ENCODE peak calls at places on chromosomes 1 and 21, in nine cellular contexts. One of them, this sample, is unnamed.

GRCh38 chr21:42315296-42315891 is at the start of gene TFF3:
- DNase-seq in CD8-positive, alpha-beta T cell: no peak
- DNase-seq in heart right ventricle: no peak
- DNase-seq in K562: no peak
- DNase-seq in cardiac fibroblast: no peak
- DNase-seq in BJ: no peak
- DNase-seq in mesendoderm: no peak
- DNase-seq in CD4-positive, CD25-positive, alpha-beta regulatory T cell: no peak
- DNase-seq in SJSA1: peak
- DNase-seq in this sample: peak

GRCh38 chr1:184970691-184971161 is 3.6 kb downstream of the NIBAN1 start:
- DNase-seq in SJSA1: peak
- DNase-seq in BJ: no peak
- DNase-seq in K562: no peak
- DNase-seq in cardiac fibroblast: peak
- DNase-seq in CD4-positive, CD25-positive, alpha-beta regulatory T cell: no peak
- DNase-seq in CD8-positive, alpha-beta T cell: no peak
- DNase-seq in heart right ventricle: no peak
- DNase-seq in mesendoderm: no peak
- DNase-seq in this sample: peak

GRCh38 chr1:24762133-24762676 is 17.0 kb downstream of the CLIC4 start:
- DNase-seq in CD4-positive, CD25-positive, alpha-beta regulatory T cell: no peak
- DNase-seq in heart right ventricle: no peak
- DNase-seq in K562: no peak
- DNase-seq in mesendoderm: no peak
- DNase-seq in CD8-positive, alpha-beta T cell: no peak
- DNase-seq in BJ: no peak
- DNase-seq in SJSA1: no peak
- DNase-seq in cardiac fibroblast: peak
- DNase-seq in this sample: peak

GRCh38 chr1:8315573-8316475 is 2.1 kb upstream of the SLC45A1 start:
- DNase-seq in CD4-positive, CD25-positive, alpha-beta regulatory T cell: no peak
- DNase-seq in mesendoderm: peak
- DNase-seq in K562: no peak
- DNase-seq in heart right ventricle: no peak
- DNase-seq in cardiac fibroblast: no peak
- DNase-seq in CD8-positive, alpha-beta T cell: no peak
- DNase-seq in BJ: no peak
- DNase-seq in SJSA1: no peak
- DNase-seq in this sample: no peak

GRCh38 chr1:246210751-246211150 is 296.3 kb downstream of the SMYD3 start:
- DNase-seq in mesendoderm: peak
- DNase-seq in K562: no peak
- DNase-seq in BJ: no peak
- DNase-seq in CD4-positive, CD25-positive, alpha-beta regulatory T cell: no peak
- DNase-seq in SJSA1: no peak
- DNase-seq in heart right ventricle: no peak
- DNase-seq in cardiac fibroblast: no peak
- DNase-seq in CD8-positive, alpha-beta T cell: no peak
- DNase-seq in this sample: no peak

GRCh38 chr1:77360256-77360655 is 78.4 kb downstream of the AK5 start:
- DNase-seq in K562: no peak
- DNase-seq in CD4-positive, CD25-positive, alpha-beta regulatory T cell: no peak
- DNase-seq in SJSA1: no peak
- DNase-seq in mesendoderm: no peak
- DNase-seq in CD8-positive, alpha-beta T cell: no peak
- DNase-seq in cardiac fibroblast: no peak
- DNase-seq in heart right ventricle: no peak
- DNase-seq in BJ: no peak
- DNase-seq in this sample: no peak

GRCh38 chr21:16013570-16013969 is 283.8 kb downstream of the USP25 start:
- DNase-seq in K562: no peak
- DNase-seq in BJ: no peak
- DNase-seq in cardiac fibroblast: no peak
- DNase-seq in CD8-positive, alpha-beta T cell: no peak
- DNase-seq in heart right ventricle: no peak
- DNase-seq in SJSA1: no peak
- DNase-seq in CD4-positive, CD25-positive, alpha-beta regulatory T cell: no peak
- DNase-seq in mesendoderm: no peak
- DNase-seq in this sample: no peak

GRCh38 chr1:234987415-234988159 is 141.1 kb downstream of the TOMM20 start:
- DNase-seq in mesendoderm: peak
- DNase-seq in SJSA1: peak
- DNase-seq in CD4-positive, CD25-positive, alpha-beta regulatory T cell: no peak
- DNase-seq in CD8-positive, alpha-beta T cell: no peak
- DNase-seq in BJ: peak
- DNase-seq in cardiac fibroblast: peak
- DNase-seq in K562: no peak
- DNase-seq in heart right ventricle: peak
- DNase-seq in this sample: no peak

GRCh38 chr21:37032877-37033471 is 26.5 kb downstream of the RIPPLY3 start:
- DNase-seq in mesendoderm: no peak
- DNase-seq in CD4-positive, CD25-positive, alpha-beta regulatory T cell: no peak
- DNase-seq in heart right ventricle: no peak
- DNase-seq in BJ: peak
- DNase-seq in cardiac fibroblast: peak
- DNase-seq in K562: no peak
- DNase-seq in SJSA1: no peak
- DNase-seq in CD8-positive, alpha-beta T cell: no peak
- DNase-seq in this sample: peak

GRCh38 chr21:37159053-37159776 is 86.2 kb downstream of the TTC3 start:
- DNase-seq in heart right ventricle: no peak
- DNase-seq in SJSA1: no peak
- DNase-seq in cardiac fibroblast: no peak
- DNase-seq in BJ: no peak
- DNase-seq in CD4-positive, CD25-positive, alpha-beta regulatory T cell: peak
- DNase-seq in K562: no peak
- DNase-seq in CD8-positive, alpha-beta T cell: no peak
- DNase-seq in mesendoderm: no peak
- DNase-seq in this sample: no peak

GRCh38 chr1:79197421-79197820 is 190.9 kb upstream of the ADGRL4 start:
- DNase-seq in SJSA1: no peak
- DNase-seq in heart right ventricle: no peak
- DNase-seq in mesendoderm: peak
- DNase-seq in BJ: no peak
- DNase-seq in K562: no peak
- DNase-seq in cardiac fibroblast: peak
- DNase-seq in CD8-positive, alpha-beta T cell: no peak
- DNase-seq in CD4-positive, CD25-positive, alpha-beta regulatory T cell: no peak
- DNase-seq in this sample: peak

GRCh38 chr1:52288286-52288685 is 77.7 kb downstream of the CC2D1B start:
- DNase-seq in K562: no peak
- DNase-seq in cardiac fibroblast: peak
- DNase-seq in BJ: no peak
- DNase-seq in SJSA1: no peak
- DNase-seq in CD4-positive, CD25-positive, alpha-beta regulatory T cell: no peak
- DNase-seq in mesendoderm: peak
- DNase-seq in heart right ventricle: no peak
- DNase-seq in CD8-positive, alpha-beta T cell: no peak
- DNase-seq in this sample: peak

GRCh38 chr1:228340686-228341449 is 65.8 kb downstream of the TRIM11 start:
- DNase-seq in K562: peak
- DNase-seq in CD8-positive, alpha-beta T cell: no peak
- DNase-seq in SJSA1: no peak
- DNase-seq in cardiac fibroblast: no peak
- DNase-seq in heart right ventricle: peak
- DNase-seq in mesendoderm: peak
- DNase-seq in CD4-positive, CD25-positive, alpha-beta regulatory T cell: no peak
- DNase-seq in BJ: no peak
- DNase-seq in this sample: no peak

GRCh38 chr1:173050865-173051264 is at the start of gene TNFSF18:
- DNase-seq in heart right ventricle: no peak
- DNase-seq in cardiac fibroblast: peak
- DNase-seq in SJSA1: no peak
- DNase-seq in BJ: no peak
- DNase-seq in mesendoderm: no peak
- DNase-seq in K562: no peak
- DNase-seq in CD8-positive, alpha-beta T cell: no peak
- DNase-seq in CD4-positive, CD25-positive, alpha-beta regulatory T cell: no peak
- DNase-seq in this sample: peak

GRCh38 chr1:204194080-204194479 is 2.2 kb downstream of the KISS1 start:
- DNase-seq in CD8-positive, alpha-beta T cell: no peak
- DNase-seq in BJ: no peak
- DNase-seq in heart right ventricle: no peak
- DNase-seq in mesendoderm: no peak
- DNase-seq in K562: no peak
- DNase-seq in cardiac fibroblast: no peak
- DNase-seq in SJSA1: no peak
- DNase-seq in CD4-positive, CD25-positive, alpha-beta regulatory T cell: no peak
- DNase-seq in this sample: no peak

GRCh38 chr1:10906866-10907519 is 105.5 kb upstream of the TARDBP start:
- DNase-seq in BJ: no peak
- DNase-seq in cardiac fibroblast: no peak
- DNase-seq in CD4-positive, CD25-positive, alpha-beta regulatory T cell: no peak
- DNase-seq in SJSA1: no peak
- DNase-seq in CD8-positive, alpha-beta T cell: no peak
- DNase-seq in K562: no peak
- DNase-seq in mesendoderm: no peak
- DNase-seq in heart right ventricle: no peak
- DNase-seq in this sample: peak

GRCh38 chr21:26946744-26947446 is 20.0 kb downstream of the ADAMTS5 start:
- DNase-seq in K562: no peak
- DNase-seq in BJ: no peak
- DNase-seq in cardiac fibroblast: no peak
- DNase-seq in heart right ventricle: no peak
- DNase-seq in mesendoderm: peak
- DNase-seq in SJSA1: no peak
- DNase-seq in CD4-positive, CD25-positive, alpha-beta regulatory T cell: no peak
- DNase-seq in CD8-positive, alpha-beta T cell: no peak
- DNase-seq in this sample: no peak

GRCh38 chr1:175572932-175573871 is 170.2 kb downstream of the TNR start:
- DNase-seq in heart right ventricle: no peak
- DNase-seq in cardiac fibroblast: no peak
- DNase-seq in mesendoderm: no peak
- DNase-seq in SJSA1: no peak
- DNase-seq in K562: no peak
- DNase-seq in CD4-positive, CD25-positive, alpha-beta regulatory T cell: no peak
- DNase-seq in CD8-positive, alpha-beta T cell: no peak
- DNase-seq in BJ: no peak
- DNase-seq in this sample: no peak

GRCh38 chr1:151259351-151259750 is 4.8 kb downstream of the PSMD4 start:
- DNase-seq in CD8-positive, alpha-beta T cell: no peak
- DNase-seq in SJSA1: no peak
- DNase-seq in mesendoderm: no peak
- DNase-seq in K562: no peak
- DNase-seq in BJ: no peak
- DNase-seq in CD4-positive, CD25-positive, alpha-beta regulatory T cell: no peak
- DNase-seq in cardiac fibroblast: no peak
- DNase-seq in heart right ventricle: no peak
- DNase-seq in this sample: peak

GRCh38 chr1:209086486-209087192 is 496.9 kb upstream of the CAMK1G start:
- DNase-seq in CD4-positive, CD25-positive, alpha-beta regulatory T cell: no peak
- DNase-seq in BJ: no peak
- DNase-seq in heart right ventricle: no peak
- DNase-seq in K562: no peak
- DNase-seq in SJSA1: no peak
- DNase-seq in cardiac fibroblast: no peak
- DNase-seq in mesendoderm: no peak
- DNase-seq in CD8-positive, alpha-beta T cell: no peak
- DNase-seq in this sample: no peak
- H3K4me3 ChIP-seq in CD4-positive, CD25-positive, alpha-beta regulatory T cell: no peak
- H3K4me3 ChIP-seq in BJ: no peak
- H3K4me3 ChIP-seq in heart right ventricle: no peak
- H3K4me3 ChIP-seq in K562: no peak
- H3K4me3 ChIP-seq in SJSA1: no peak
- H3K4me3 ChIP-seq in cardiac fibroblast: no peak
- H3K4me3 ChIP-seq in mesendoderm: no peak
- H3K4me3 ChIP-seq in CD8-positive, alpha-beta T cell: no peak
- H3K4me3 ChIP-seq in this sample: no peak

DNA sequence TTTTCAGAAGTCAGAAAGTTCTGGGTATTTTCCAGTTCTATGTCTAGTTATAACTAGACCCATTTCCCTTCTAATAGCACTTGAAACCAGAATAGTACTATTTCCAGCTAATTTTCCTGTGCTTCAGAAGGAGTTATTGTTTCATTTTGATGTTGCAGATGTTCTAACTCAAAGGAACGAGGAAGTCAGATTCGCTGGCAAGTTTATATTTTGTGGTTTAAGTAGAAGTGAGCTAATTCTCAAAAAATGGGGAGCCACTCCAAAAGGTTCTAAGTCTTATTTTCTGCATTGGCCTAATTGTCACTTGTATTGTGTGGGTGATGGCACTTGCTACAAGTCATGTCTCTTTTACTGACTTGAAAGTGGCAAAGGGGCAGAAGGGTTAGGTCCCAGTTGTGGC is 18.1 kb downstream of the CCDC185 start:
- DNase-seq in mesendoderm: no peak
- DNase-seq in cardiac fibroblast: peak
- DNase-seq in SJSA1: no peak
- DNase-seq in K562: no peak
- DNase-seq in CD8-positive, alpha-beta T cell: no peak
- DNase-seq in heart right ventricle: no peak
- DNase-seq in CD4-positive, CD25-positive, alpha-beta regulatory T cell: no peak
- DNase-seq in BJ: peak
- DNase-seq in this sample: no peak
- H3K4me3 ChIP-seq in mesendoderm: no peak
- H3K4me3 ChIP-seq in cardiac fibroblast: no peak
- H3K4me3 ChIP-seq in SJSA1: no peak
- H3K4me3 ChIP-seq in K562: no peak
- H3K4me3 ChIP-seq in CD8-positive, alpha-beta T cell: no peak
- H3K4me3 ChIP-seq in heart right ventricle: no peak
- H3K4me3 ChIP-seq in CD4-positive, CD25-positive, alpha-beta regulatory T cell: no peak
- H3K4me3 ChIP-seq in BJ: no peak
- H3K4me3 ChIP-seq in this sample: no peak

DNA sequence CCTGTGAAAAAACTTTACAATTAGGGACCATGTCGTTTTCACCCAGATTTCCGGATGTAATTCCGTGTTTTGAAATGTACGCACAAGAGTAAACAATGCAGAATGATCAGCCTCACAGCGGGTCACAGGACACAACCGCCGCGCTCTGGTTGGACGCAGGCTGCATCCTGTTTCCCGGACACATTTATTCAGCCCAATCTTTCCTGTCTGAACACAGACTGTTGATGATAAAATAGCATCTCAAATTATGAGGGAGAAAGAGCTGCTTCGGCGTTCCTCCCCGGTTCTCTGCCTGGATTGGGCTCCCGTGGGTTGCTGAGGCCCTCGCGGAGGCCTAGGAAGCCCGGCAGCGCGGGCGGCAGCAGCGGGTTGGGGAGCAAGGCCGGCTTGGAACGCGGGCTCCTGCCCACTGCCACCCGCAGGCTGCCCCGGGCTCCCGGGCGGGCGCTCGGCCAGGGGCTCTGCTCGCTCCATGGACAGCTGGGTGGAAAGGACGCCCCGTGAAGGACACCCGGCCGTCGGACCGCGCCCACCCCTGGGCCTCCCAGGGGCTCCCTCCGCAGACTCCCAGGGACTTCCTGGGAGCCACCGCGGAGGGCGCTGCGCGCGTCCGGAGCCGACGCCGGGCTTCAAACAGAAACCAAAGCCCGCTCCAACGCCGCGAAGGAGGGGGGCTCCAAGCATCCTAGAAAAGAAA is 122.4 kb downstream of the ESRRG start:
- DNase-seq in CD4-positive, CD25-positive, alpha-beta regulatory T cell: no peak
- DNase-seq in K562: no peak
- DNase-seq in heart right ventricle: peak
- DNase-seq in BJ: peak
- DNase-seq in SJSA1: peak
- DNase-seq in cardiac fibroblast: peak
- DNase-seq in mesendoderm: peak
- DNase-seq in CD8-positive, alpha-beta T cell: no peak
- DNase-seq in this sample: peak
- H3K4me3 ChIP-seq in CD4-positive, CD25-positive, alpha-beta regulatory T cell: no peak
- H3K4me3 ChIP-seq in K562: no peak
- H3K4me3 ChIP-seq in heart right ventricle: peak
- H3K4me3 ChIP-seq in BJ: peak
- H3K4me3 ChIP-seq in SJSA1: peak
- H3K4me3 ChIP-seq in cardiac fibroblast: peak
- H3K4me3 ChIP-seq in mesendoderm: peak
- H3K4me3 ChIP-seq in CD8-positive, alpha-beta T cell: no peak
- H3K4me3 ChIP-seq in this sample: peak

GRCh38 chr1:145688924-145689323 is 18.2 kb downstream of the PDZK1 start:
- DNase-seq in mesendoderm: no peak
- DNase-seq in BJ: no peak
- DNase-seq in CD4-positive, CD25-positive, alpha-beta regulatory T cell: no peak
- DNase-seq in CD8-positive, alpha-beta T cell: no peak
- DNase-seq in heart right ventricle: no peak
- DNase-seq in SJSA1: no peak
- DNase-seq in cardiac fibroblast: no peak
- DNase-seq in K562: no peak
- DNase-seq in this sample: no peak
- H3K4me3 ChIP-seq in mesendoderm: no peak
- H3K4me3 ChIP-seq in BJ: no peak
- H3K4me3 ChIP-seq in CD4-positive, CD25-positive, alpha-beta regulatory T cell: no peak
- H3K4me3 ChIP-seq in CD8-positive, alpha-beta T cell: no peak
- H3K4me3 ChIP-seq in heart right ventricle: no peak
- H3K4me3 ChIP-seq in SJSA1: no peak
- H3K4me3 ChIP-seq in cardiac fibroblast: no peak
- H3K4me3 ChIP-seq in K562: no peak
- H3K4me3 ChIP-seq in this sample: no peak

This sample was measured in bronchial epithelial cell.